ENCODE peak calls at places on chromosomes 2 and 18, in nine cellular contexts. R is transverse colon, X is H54, T is NCI-H2171, K is activated T-cell treated with anti-CD3 and anti-CD28 coated beads for 24 hours, C is skeletal muscle cell, G is cardiac muscle cell, Z is thoracic aorta, I is upper lobe of right lung. P is an unnamed sample.

GRCh38 chr2:207133493-207133861 is 32.3 kb downstream of the KLF7 start:
- DNase-seq in K (no peak), C (no peak), G (no peak), Z (no peak), X (no peak), I (no peak), R (no peak), T (peak), P (no peak)

GRCh38 chr2:15038373-15039364 is 406.2 kb downstream of the LRATD1 start:
- DNase-seq in X (no peak), Z (no peak), K (no peak), G (no peak), I (no peak), T (no peak), R (no peak), C (no peak), P (no peak)

GRCh38 chr2:96773922-96774321 is 13.2 kb downstream of the CNNM4 start:
- DNase-seq in I (no peak), C (no peak), X (no peak), T (peak), R (no peak), G (no peak), K (peak), Z (no peak), P (peak)

GRCh38 chr2:178246696-178247095 is 52.4 kb downstream of the OSBPL6 start:
- DNase-seq in X (no peak), C (no peak), G (no peak), K (no peak), T (no peak), Z (no peak), R (no peak), I (no peak), P (no peak)

GRCh38 chr18:45619826-45620201 is 4.5 kb downstream of the SLC14A2 start:
- DNase-seq in T (no peak), X (no peak), G (no peak), K (no peak), Z (no peak), I (no peak), C (no peak), R (no peak), P (no peak)

GRCh38 chr2:64274399-64275173 is 130.4 kb upstream of the PELI1 start:
- DNase-seq in T (no peak), X (no peak), Z (no peak), I (no peak), C (no peak), K (no peak), R (no peak), G (no peak), P (no peak)

GRCh38 chr2:220001693-220002260 is 374.3 kb downstream of the SLC4A3 start:
- DNase-seq in K (no peak), X (no peak), G (peak), C (no peak), T (no peak), R (no peak), I (no peak), Z (no peak), P (no peak)

GRCh38 chr2:55026202-55026601 is 24.0 kb downstream of the RTN4 start:
- DNase-seq in Z (no peak), T (no peak), G (peak), R (no peak), K (no peak), C (peak), X (no peak), I (no peak), P (no peak)

GRCh38 chr2:237084444-237084843 is 1.2 kb upstream of the COPS8 start:
- DNase-seq in C (no peak), R (no peak), G (no peak), K (no peak), I (no peak), T (no peak), X (no peak), Z (no peak), P (no peak)

GRCh38 chr18:75053028-75053624 is 155.8 kb downstream of the PTGR3 start:
- DNase-seq in T (no peak), R (no peak), G (no peak), K (no peak), C (no peak), I (peak), Z (no peak), X (no peak), P (no peak)

GRCh38 chr2:10097352-10098148 is 17.3 kb upstream of the CYS1 start:
- DNase-seq in G (peak), R (peak), C (no peak), T (peak), X (peak), I (peak), K (no peak), Z (no peak), P (peak)

GRCh38 chr2:239758325-239758877 is 266.7 kb downstream of the NDUFA10 start:
- DNase-seq in I (no peak), K (no peak), C (no peak), Z (no peak), G (peak), X (peak), R (no peak), T (no peak), P (no peak)

GRCh38 chr18:25895518-25895917 is 194.9 kb downstream of the SS18 start:
- DNase-seq in T (no peak), Z (no peak), X (no peak), R (no peak), C (no peak), I (no peak), K (no peak), G (no peak), P (no peak)

GRCh38 chr2:179336782-179337534 is 72.3 kb upstream of the SESTD1 start:
- DNase-seq in T (no peak), R (no peak), Z (no peak), G (peak), K (no peak), X (peak), I (no peak), C (peak), P (no peak)

GRCh38 chr2:137521653-137522052 is 442.6 kb upstream of the HNMT start:
- DNase-seq in Z (no peak), G (no peak), T (peak), X (no peak), I (no peak), C (no peak), R (no peak), K (no peak), P (no peak)

GRCh38 chr2:205902041-205902898 is 183.7 kb downstream of the INO80D start:
- DNase-seq in X (no peak), T (peak), K (no peak), C (no peak), Z (no peak), R (peak), I (no peak), G (peak), P (no peak)

GRCh38 chr2:79994161-79994560 is 310.4 kb downstream of the LRRTM1 start:
- DNase-seq in X (no peak), T (no peak), R (no peak), Z (no peak), C (no peak), K (no peak), G (no peak), I (no peak), P (no peak)

GRCh38 chr2:23418490-23418911 is 33.5 kb downstream of the KLHL29 start:
- DNase-seq in C (peak), T (no peak), Z (no peak), K (no peak), I (no peak), X (peak), R (no peak), G (peak), P (no peak)

GRCh38 chr2:240600451-240600961 is 14.0 kb downstream of the CAPN10 start:
- DNase-seq in C (no peak), R (peak), K (no peak), I (peak), T (no peak), X (no peak), Z (no peak), G (no peak), P (no peak)

GRCh38 chr2:187138240-187138639 is 289.3 kb upstream of the ZSWIM2 start:
- DNase-seq in G (peak), R (peak), I (no peak), Z (no peak), X (no peak), T (no peak), C (peak), K (no peak), P (no peak)

GRCh38 chr2:179562330-179562885 is 297.8 kb upstream of the SESTD1 start:
- DNase-seq in C (no peak), G (no peak), Z (no peak), R (no peak), T (peak), K (no peak), X (no peak), I (no peak), P (no peak)

GRCh38 chr2:239939736-239940483 is 85.2 kb downstream of the NDUFA10 start:
- DNase-seq in T (no peak), G (no peak), X (no peak), K (no peak), C (no peak), R (no peak), Z (no peak), I (peak), P (no peak)

GRCh38 chr2:191515536-191515935 is 162.4 kb upstream of the NABP1 start:
- DNase-seq in I (no peak), K (no peak), R (no peak), X (no peak), T (no peak), G (no peak), C (no peak), Z (no peak), P (no peak)

GRCh38 chr2:175004730-175004979 is 526 bp downstream of the CHN1 start:
- DNase-seq in T (no peak), K (no peak), X (no peak), I (no peak), C (no peak), G (no peak), R (no peak), Z (no peak), P (no peak)

GRCh38 chr18:62788891-62789290 is 73.5 kb downstream of the PHLPP1 start:
- DNase-seq in G (no peak), C (no peak), I (no peak), X (no peak), Z (no peak), T (no peak), K (no peak), R (peak), P (no peak)